ENCODE peak calls at places on chromosomes 13 and 19, in five cellular contexts. A is effector CD4-positive, alpha-beta T cell; T is T-helper 1 cell; Y is memory B cell; R is stimulated activated naive CD8-positive, alpha-beta T cell treated with anti-CD3 and anti-CD28 coated beads, Interleukin-15, Interleukin-2, amounts not matched to agents 100 U/mL and 50 U/mL, for 24 hours. J is an unnamed sample.

GRCh38 chr19:19615086-19615485 is 3.4 kb downstream of the PBX4 start:
- DNase-seq in T (no peak), R (peak), A (no peak), Y (no peak), J (no peak)

GRCh38 chr19:397321-397720 is 11.6 kb downstream of the C2CD4C start:
- DNase-seq in R (no peak), A (no peak), T (no peak), Y (no peak), J (no peak)

GRCh38 chr13:106573855-106574254 is 5.9 kb upstream of the ARGLU1 start:
- DNase-seq in T (no peak), Y (no peak), A (no peak), R (no peak), J (no peak)

GRCh38 chr13:32125221-32125621 is 93.6 kb downstream of the FRY start:
- DNase-seq in A (no peak), R (no peak), Y (no peak), T (no peak), J (no peak)

GRCh38 chr19:39843919-39844793 is 2.0 kb downstream of the FBL start:
- DNase-seq in A (peak), T (peak), R (no peak), Y (no peak), J (no peak)

GRCh38 chr19:35240322-35240721 is 8.5 kb upstream of the LSR start:
- DNase-seq in R (peak), Y (no peak), A (no peak), T (peak), J (no peak)

GRCh38 chr13:50369646-50370045 is 354.4 kb downstream of the KCNRG start:
- DNase-seq in Y (no peak), T (no peak), R (no peak), A (no peak), J (no peak)

GRCh38 chr13:75481176-75482069 is 546 bp downstream of the TBC1D4 start:
- DNase-seq in T (no peak), Y (peak), R (peak), A (no peak), J (no peak)

GRCh38 chr13:19185865-19186645 is 4.4 kb upstream of the TUBA3C start:
- DNase-seq in Y (no peak), A (no peak), T (no peak), R (no peak), J (no peak)

GRCh38 chr13:89401209-89401810 is 1730.1 kb downstream of the SLITRK5 start:
- DNase-seq in T (no peak), A (no peak), Y (no peak), R (no peak), J (no peak)

J was measured in T-helper 17 cell.